ENCODE peak calls at places on chromosomes 3 and 15, in four cellular contexts. One of them, this sample, is unnamed.

GRCh38 chr15:84681822-84682221 is 23.8 kb upstream of the NMB start:
- DNase-seq in fibroblast of the conjunctiva: no peak
- DNase-seq in nucleus accumbens: no peak
- DNase-seq in T-cell: no peak
- DNase-seq in this sample: no peak

GRCh38 chr15:59396211-59396610 is 23.5 kb upstream of the MYO1E start:
- DNase-seq in fibroblast of the conjunctiva: no peak
- DNase-seq in nucleus accumbens: no peak
- DNase-seq in T-cell: no peak
- DNase-seq in this sample: no peak

GRCh38 chr15:61871926-61872522 is 188.2 kb downstream of the VPS13C start:
- DNase-seq in fibroblast of the conjunctiva: peak; percentile 9
- DNase-seq in nucleus accumbens: no peak
- DNase-seq in T-cell: no peak
- DNase-seq in this sample: peak; percentile 27

GRCh38 chr3:24242012-24242698 is 252.5 kb downstream of the THRB start:
- DNase-seq in fibroblast of the conjunctiva: peak; percentile 74
- DNase-seq in nucleus accumbens: peak; percentile 24
- DNase-seq in T-cell: no peak
- DNase-seq in this sample: peak; percentile 31

GRCh38 chr15:21261396-21261964 is 178.8 kb downstream of the POTEB3 start:
- DNase-seq in fibroblast of the conjunctiva: no peak
- DNase-seq in nucleus accumbens: no peak
- DNase-seq in T-cell: no peak
- DNase-seq in this sample: peak; percentile 0

GRCh38 chr3:14238936-14239335 is 60.3 kb downstream of the LSM3 start:
- DNase-seq in fibroblast of the conjunctiva: no peak
- DNase-seq in nucleus accumbens: no peak
- DNase-seq in T-cell: no peak
- DNase-seq in this sample: no peak

GRCh38 chr3:42037318-42037945 is 53.7 kb upstream of the TRAK1 start:
- DNase-seq in fibroblast of the conjunctiva: no peak
- DNase-seq in nucleus accumbens: no peak
- DNase-seq in T-cell: no peak
- DNase-seq in this sample: no peak

GRCh38 chr3:143120716-143121239 is 1.2 kb downstream of the CHST2 start:
- DNase-seq in fibroblast of the conjunctiva: no peak
- DNase-seq in nucleus accumbens: peak; percentile 26
- DNase-seq in T-cell: no peak
- DNase-seq in this sample: no peak

GRCh38 chr3:17852217-17852616 is 109.8 kb upstream of the TBC1D5 start:
- DNase-seq in fibroblast of the conjunctiva: no peak
- DNase-seq in nucleus accumbens: no peak
- DNase-seq in T-cell: no peak
- DNase-seq in this sample: no peak

GRCh38 chr15:64527263-64527984 is 67.0 kb downstream of the ZNF609 start:
- DNase-seq in fibroblast of the conjunctiva: peak; percentile 21
- DNase-seq in nucleus accumbens: no peak
- DNase-seq in T-cell: no peak
- DNase-seq in this sample: no peak

GRCh38 chr15:59632714-59633113 is 21.1 kb downstream of the GCNT3 start:
- DNase-seq in fibroblast of the conjunctiva: no peak
- DNase-seq in nucleus accumbens: no peak
- DNase-seq in T-cell: no peak
- DNase-seq in this sample: no peak

GRCh38 chr3:44845528-44846520 is 15.9 kb upstream of the TMEM42 start:
- DNase-seq in fibroblast of the conjunctiva: no peak
- DNase-seq in nucleus accumbens: no peak
- DNase-seq in T-cell: no peak
- DNase-seq in this sample: no peak

GRCh38 chr3:185981621-185982020 is 43.8 kb upstream of the TRA2B start:
- DNase-seq in fibroblast of the conjunctiva: no peak
- DNase-seq in nucleus accumbens: no peak
- DNase-seq in T-cell: no peak
- DNase-seq in this sample: no peak

GRCh38 chr3:10198761-10199688 is 34.3 kb downstream of the IRAK2 start:
- DNase-seq in fibroblast of the conjunctiva: no peak
- DNase-seq in nucleus accumbens: no peak
- DNase-seq in T-cell: peak; percentile 64
- DNase-seq in this sample: no peak

GRCh38 chr3:40763812-40764211 is 239.1 kb downstream of the ZNF621 start:
- DNase-seq in fibroblast of the conjunctiva: no peak
- DNase-seq in nucleus accumbens: no peak
- DNase-seq in T-cell: no peak
- DNase-seq in this sample: no peak

GRCh38 chr3:134527037-134527436 is 41.2 kb downstream of the CEP63 start:
- DNase-seq in fibroblast of the conjunctiva: no peak
- DNase-seq in nucleus accumbens: no peak
- DNase-seq in T-cell: no peak
- DNase-seq in this sample: no peak

GRCh38 chr15:96252148-96252547 is 78.4 kb upstream of the NR2F2 start:
- DNase-seq in fibroblast of the conjunctiva: no peak
- DNase-seq in nucleus accumbens: no peak
- DNase-seq in T-cell: no peak
- DNase-seq in this sample: no peak

GRCh38 chr15:88225484-88225883 is 31.1 kb downstream of the NTRK3 start:
- DNase-seq in fibroblast of the conjunctiva: no peak
- DNase-seq in nucleus accumbens: no peak
- DNase-seq in T-cell: no peak
- DNase-seq in this sample: no peak

GRCh38 chr3:161531930-161532329 is 35.3 kb downstream of the OTOL1 start:
- DNase-seq in fibroblast of the conjunctiva: no peak
- DNase-seq in nucleus accumbens: no peak
- DNase-seq in T-cell: no peak
- DNase-seq in this sample: no peak

GRCh38 chr15:69543681-69544080 is 91.1 kb downstream of the RPLP1 start:
- DNase-seq in fibroblast of the conjunctiva: no peak
- DNase-seq in nucleus accumbens: no peak
- DNase-seq in T-cell: no peak
- DNase-seq in this sample: no peak

GRCh38 chr3:78728406-78729145 is 1039.2 kb downstream of the ROBO1 start:
- DNase-seq in fibroblast of the conjunctiva: peak; percentile 52
- DNase-seq in nucleus accumbens: peak; percentile 79
- DNase-seq in T-cell: no peak
- DNase-seq in this sample: peak; percentile 92